ENCODE peak calls at places on chromosomes 13 and 19, in four cellular contexts. Z, P, W and I are unnamed samples.

GRCh38 chr19:14525729-14526128 is 3.7 kb upstream of the TECR start:
- DNase-seq in Z (no peak), P (no peak), W (no peak), I (no peak)

GRCh38 chr19:49590971-49591730 is at the start of gene PRR12:
- DNase-seq in P (peak), Z (peak), W (peak), I (peak)

GRCh38 chr13:43800828-43801227 is 14.1 kb upstream of the ENOX1 start:
- DNase-seq in Z (no peak), W (no peak), P (no peak), I (no peak)

GRCh38 chr13:51154029-51154555 is 43.0 kb upstream of the C13orf42 start:
- DNase-seq in P (no peak), W (no peak), Z (peak), I (no peak)

GRCh38 chr13:51811920-51812328 is 8.0 kb upstream of the DHRS12 start:
- DNase-seq in W (no peak), Z (no peak), P (no peak), I (peak)

GRCh38 chr13:112670864-112671263 is 19.0 kb upstream of the ATP11A start:
- DNase-seq in Z (no peak), W (no peak), P (no peak), I (no peak)

GRCh38 chr13:24081388-24081787 is 79.1 kb upstream of the SPATA13 start:
- DNase-seq in Z (no peak), P (no peak), W (no peak), I (no peak)

GRCh38 chr13:33953203-33953602 is 135.3 kb downstream of the RFC3 start:
- DNase-seq in P (no peak), W (no peak), Z (no peak), I (no peak)

GRCh38 chr19:17205237-17206140 is 9.7 kb upstream of the USE1 start:
- DNase-seq in P (peak), W (peak), Z (peak), I (peak)

GRCh38 chr19:55253842-55254624 is 4.8 kb downstream of the PPP6R1 start:
- DNase-seq in P (peak), Z (no peak), W (no peak), I (no peak)

GRCh38 chr13:35479691-35480090 is 3.2 kb upstream of the MAB21L1 start:
- DNase-seq in W (no peak), Z (no peak), P (no peak), I (no peak)

GRCh38 chr19:3249408-3249807 is 24.9 kb downstream of the CELF5 start:
- DNase-seq in P (no peak), W (no peak), Z (no peak), I (peak)

GRCh38 chr19:32651729-32652140 is 23.2 kb downstream of the ANKRD27 start:
- DNase-seq in Z (no peak), P (no peak), W (no peak), I (peak)

GRCh38 chr19:7101498-7102253 is 32.2 kb downstream of the ZNF557 start:
- DNase-seq in W (no peak), P (no peak), Z (no peak), I (no peak)

GRCh38 chr19:37845932-37846331 is 60.5 kb downstream of the WDR87 start:
- DNase-seq in Z (no peak), W (no peak), P (no peak), I (no peak)

GRCh38 chr19:13839193-13839937 is 37.6 kb upstream of the NANOS3 start:
- DNase-seq in W (peak), P (peak), Z (peak), I (no peak)

GRCh38 chr19:3897936-3898335 is 17.5 kb downstream of the ATCAY start:
- DNase-seq in W (no peak), P (no peak), Z (no peak), I (no peak)

GRCh38 chr19:16193466-16193865 is 4.2 kb upstream of the AP1M1 start:
- DNase-seq in Z (no peak), P (no peak), W (no peak), I (no peak)

GRCh38 chr19:32018014-32018413 is 327.4 kb upstream of the ZNF507 start:
- DNase-seq in P (no peak), Z (no peak), W (no peak), I (no peak)